ENCODE peak calls at places on chromosomes 7 and 10, in seven cellular contexts. L is psoas muscle; G is HepG2; Z is colonic mucosa; N is PC-3; W is GM23248; Q is naive thymus-derived CD4-positive, alpha-beta T cell. X is an unnamed sample.

GRCh38 chr7:27251513-27252306 is 9.1 kb downstream of the EVX1 start:
- DNase-seq in N (no peak), G (no peak), L (no peak), Z (no peak), W (no peak), Q (no peak), X (no peak)

GRCh38 chr7:152597514-152597913 is 78.4 kb downstream of the XRCC2 start:
- DNase-seq in N (no peak), G (no peak), Q (no peak), Z (no peak), W (peak; percentile 73), L (no peak), X (no peak)

GRCh38 chr7:77253151-77253550 is 53.5 kb upstream of the FGL2 start:
- DNase-seq in W (no peak), Q (no peak), L (no peak), G (no peak), Z (no peak), N (no peak), X (no peak)

GRCh38 chr10:69734797-69735468 is 66.8 kb upstream of the COL13A1 start:
- DNase-seq in Z (no peak), L (peak; percentile 35), N (no peak), G (no peak), Q (no peak), W (no peak), X (peak; percentile 57)

GRCh38 chr7:66859794-66860645 is 61.0 kb upstream of the TMEM248 start:
- DNase-seq in L (no peak), W (peak; percentile 22), Q (no peak), G (no peak), Z (no peak), N (no peak), X (no peak)

GRCh38 chr7:43954524-43955228 is 28.4 kb downstream of the UBE2D4 start:
- DNase-seq in Q (peak; percentile 12), Z (no peak), N (peak; percentile 69), G (peak; percentile 61), L (no peak), W (peak; percentile 77), X (peak; percentile 32)

GRCh38 chr10:110491346-110491745 is 6.4 kb upstream of the DUSP5 start:
- DNase-seq in Z (no peak), N (peak; percentile 72), L (no peak), Q (no peak), W (peak; percentile 53), G (no peak), X (no peak)

GRCh38 chr7:134922730-134923704 is 63.3 kb upstream of the AGBL3 start:
- DNase-seq in W (peak; percentile 31), L (no peak), N (no peak), Z (no peak), Q (no peak), G (no peak), X (no peak)

GRCh38 chr10:121460733-121461132 is 137.5 kb downstream of the FGFR2 start:
- DNase-seq in L (no peak), W (no peak), Z (no peak), Q (no peak), N (no peak), G (no peak), X (no peak)

GRCh38 chr10:33041783-33042437 is 83.9 kb upstream of the ITGB1 start:
- DNase-seq in N (peak; percentile 22), W (no peak), Q (no peak), Z (no peak), L (no peak), G (no peak), X (peak; percentile 44)

GRCh38 chr7:117005449-117005848 is 52.1 kb downstream of the ST7 start:
- DNase-seq in G (no peak), W (no peak), Q (no peak), N (no peak), L (no peak), Z (no peak), X (no peak)

GRCh38 chr10:124039432-124040086 is 53.8 kb downstream of the CHST15 start:
- DNase-seq in L (no peak), W (no peak), N (no peak), Q (no peak), Z (no peak), G (no peak), X (no peak)

GRCh38 chr10:101130141-101130540 is 959 bp upstream of the TLX1 start:
- DNase-seq in N (no peak), G (no peak), Z (no peak), Q (no peak), L (no peak), W (no peak), X (no peak)

GRCh38 chr7:18081617-18082016 is 54.0 kb upstream of the PRPS1L1 start:
- DNase-seq in G (no peak), N (no peak), Q (no peak), W (no peak), L (no peak), Z (no peak), X (no peak)

GRCh38 chr7:113797420-113797995 is 121.3 kb downstream of the PPP1R3A start:
- DNase-seq in N (no peak), L (no peak), W (no peak), G (no peak), Q (no peak), Z (no peak), X (no peak)

GRCh38 chr10:7787150-7787856 is 490 bp downstream of the KIN start:
- DNase-seq in N (no peak), G (no peak), W (peak; percentile 76), Z (no peak), Q (peak; percentile 7), L (no peak), X (no peak)

GRCh38 chr10:12435348-12435747 is 86.0 kb downstream of the CAMK1D start:
- DNase-seq in L (no peak), Z (no peak), N (peak; percentile 6), Q (no peak), G (no peak), W (no peak), X (no peak)

GRCh38 chr7:41425926-41426325 is 277.0 kb downstream of the INHBA start:
- DNase-seq in L (no peak), G (no peak), Z (no peak), W (peak; percentile 86), N (peak; percentile 89), Q (no peak), X (no peak)

GRCh38 chr10:102624751-102625330 is 19.4 kb upstream of the TRIM8 start:
- DNase-seq in G (no peak), L (no peak), W (no peak), Z (no peak), N (no peak), Q (no peak), X (no peak)

GRCh38 chr10:104326991-104327610 is 11.2 kb downstream of the ITPRIP start:
- DNase-seq in Z (no peak), N (no peak), W (no peak), L (no peak), Q (no peak), G (no peak), X (no peak)

GRCh38 chr7:477626-478220 is 41.9 kb downstream of the PDGFA start:
- DNase-seq in Q (no peak), N (peak; percentile 57), W (no peak), G (no peak), Z (no peak), L (no peak), X (no peak)

DNA sequence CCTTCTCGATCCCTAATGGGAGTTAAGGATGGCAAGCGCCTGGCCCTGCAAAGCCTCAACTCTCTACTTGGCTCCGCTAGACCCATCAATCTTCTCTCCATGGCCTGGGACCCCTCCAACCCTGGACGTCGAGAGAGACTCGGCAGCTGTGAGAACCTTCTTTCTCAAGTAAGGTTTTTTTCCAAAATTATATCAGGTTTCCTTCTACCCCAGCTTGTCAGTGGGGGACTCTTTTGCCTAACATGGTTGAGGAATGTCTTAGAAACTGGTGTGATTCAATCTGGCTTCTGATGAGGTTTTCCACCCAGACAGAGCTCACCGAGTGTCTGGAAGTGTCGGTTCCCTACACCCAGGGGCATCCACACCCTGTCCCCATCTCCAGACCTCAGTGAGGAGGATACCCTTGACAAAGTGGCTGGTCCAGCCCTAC is 219.4 kb downstream of the KCNMA1 start:
- DNase-seq in Z (no peak), W (no peak), N (no peak), L (peak; percentile 27), Q (no peak), G (no peak), X (no peak)
- H3K27ac ChIP-seq in Z (no peak overlapping the region), W (no peak overlapping the region), N (peak overlapping the region; percentile 76), L (no peak overlapping the region), Q (no peak overlapping the region), G (no peak overlapping the region), X (no peak overlapping the region)

GRCh38 chr7:155813791-155814568 is 1.7 kb upstream of the SHH start:
- DNase-seq in Q (no peak), N (no peak), G (no peak), Z (no peak), L (no peak), W (no peak), X (no peak)

GRCh38 chr7:155811560-155811894 is 736 bp downstream of the SHH start:
- DNase-seq in L (no peak), G (no peak), Q (no peak), N (peak; percentile 45), Z (peak; percentile 79), W (no peak), X (no peak)

GRCh38 chr7:155813125-155813524 is 862 bp upstream of the SHH start:
- DNase-seq in W (no peak), G (no peak), N (no peak), L (no peak), Q (no peak), Z (no peak), X (no peak)

GRCh38 chr7:155810607-155811559 is 1.4 kb downstream of the SHH start:
- DNase-seq in N (peak; percentile 9), W (no peak), L (no peak), Z (no peak), Q (no peak), G (no peak), X (no peak)

GRCh38 chr7:155811895-155812761 is at the start of gene SHH:
- DNase-seq in Z (no peak), L (no peak), G (no peak), N (no peak), W (peak; percentile 50), Q (no peak), X (no peak)
- H3K4me3 ChIP-seq in Z (peak within 1 kb of the TSS; percentile 36), L (peak within 1 kb of the TSS; percentile 32), G (peak within 1 kb of the TSS; percentile 61), N (peak within 1 kb of the TSS; percentile 66), W (peak within 1 kb of the TSS; percentile 65), Q (no peak within 1 kb of the TSS), X (no peak within 1 kb of the TSS)

DNA sequence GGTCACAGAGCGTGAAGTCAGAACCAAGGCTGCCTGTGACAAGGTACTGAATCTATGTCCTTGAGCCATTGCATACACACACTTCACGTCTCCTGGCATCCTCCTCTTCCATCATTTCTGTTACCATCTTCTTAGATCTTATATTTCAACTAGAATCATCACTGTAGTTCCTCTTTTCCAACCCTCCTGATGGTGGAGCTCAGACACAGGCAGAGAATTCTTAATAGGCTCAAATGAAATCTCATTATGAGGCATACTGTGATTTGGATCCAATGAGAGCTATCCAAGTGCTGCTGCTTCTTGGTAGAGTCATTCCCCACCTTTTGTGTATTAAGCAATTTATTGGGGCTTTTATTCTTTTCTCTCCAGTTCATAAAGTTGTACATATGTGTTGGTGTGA is 113.2 kb downstream of the CALCR start:
- DNase-seq in W (no peak), L (no peak), Q (no peak), Z (no peak), N (peak; percentile 6), G (no peak), X (peak; percentile 42)
- H3K27me3 ChIP-seq in W (peaks cover 6% of the 10 kb centered on the region), L (no peaks in the 10 kb centered on the region), Q (no peaks in the 10 kb centered on the region), Z (no peaks in the 10 kb centered on the region), N (peaks cover 65% of the 10 kb centered on the region), G (no peaks in the 10 kb centered on the region), X (no peaks in the 10 kb centered on the region)

DNA sequence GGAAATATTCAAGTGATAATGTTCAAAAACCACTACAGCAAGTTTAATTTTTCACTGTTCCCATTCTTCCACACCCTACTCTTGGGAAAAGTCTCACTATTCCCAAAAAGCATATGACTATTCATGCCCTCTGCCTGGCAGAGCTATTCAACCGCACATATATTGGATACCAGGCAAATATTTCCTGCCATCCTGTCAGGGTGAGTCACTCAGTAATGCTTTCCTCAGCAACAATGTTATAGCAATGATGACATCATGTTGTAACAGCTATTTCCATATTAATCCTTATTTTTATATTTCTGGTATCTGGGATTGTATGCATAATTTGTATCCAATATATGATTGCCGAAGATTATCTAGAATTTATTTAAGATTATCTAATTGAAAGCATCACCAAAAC is 114.0 kb upstream of the PLXDC2 start:
- DNase-seq in N (peak; percentile 23), G (no peak), Q (no peak), Z (no peak), W (peak; percentile 74), L (no peak), X (peak; percentile 7)
- H3K27ac ChIP-seq in N (no peak overlapping the region), G (no peak overlapping the region), Q (no peak overlapping the region), Z (no peak overlapping the region), W (no peak overlapping the region), L (no peak overlapping the region), X (no peak overlapping the region)

X was measured in SJCRH30.